ENCODE peak calls at places on chromosomes 5 and 9, in nine cellular contexts. X is PC-3; J is tibial nerve; D is SK-N-SH; S is IMR-90; U is stomach; B is endothelial cell of umbilical vein; C is prostate gland; A is CD4-positive, alpha-beta memory T cell. I is an unnamed sample. For H3K4me1 and H3K27me3, the result is how much of the 10 kb centered on the place peaks cover.

GRCh38 chr9:113349434-113350337 is at the start of gene BSPRY:
- DNase-seq in X (peak), J (no peak), D (peak), S (no peak), U (peak), B (no peak), C (no peak), A (peak), I (no peak)

GRCh38 chr9:26530841-26531240 is 361.8 kb downstream of the CAAP1 start:
- DNase-seq in X (no peak), J (no peak), D (no peak), S (no peak), U (no peak), B (no peak), C (no peak), A (no peak), I (no peak)

GRCh38 chr5:116578676-116579075 is 4.1 kb upstream of the SEMA6A start:
- DNase-seq in X (no peak), J (no peak), D (no peak), S (no peak), U (no peak), B (no peak), C (no peak), A (no peak), I (no peak)

GRCh38 chr5:168976311-168976893 is 324.5 kb downstream of the SLIT3 start:
- DNase-seq in X (no peak), J (no peak), D (peak), S (no peak), U (no peak), B (no peak), C (no peak), A (no peak), I (no peak)

GRCh38 chr5:139392678-139393496 is 2.0 kb downstream of the PROB1 start:
- DNase-seq in X (peak), J (no peak), D (peak), S (no peak), U (peak), B (peak), C (peak), A (peak), I (peak)

GRCh38 chr5:164898705-164899104 is 1393.3 kb downstream of the MAT2B start:
- DNase-seq in X (no peak), J (no peak), D (no peak), S (no peak), U (no peak), B (no peak), C (no peak), A (no peak), I (no peak)

GRCh38 chr9:76302947-76303550 is 91.2 kb downstream of the RFK start:
- DNase-seq in X (peak), J (no peak), D (peak), S (peak), U (no peak), B (peak), C (no peak), A (peak), I (no peak)

GRCh38 chr5:65883461-65883860 is 42.9 kb upstream of the ERBIN start:
- DNase-seq in X (no peak), J (no peak), D (no peak), S (no peak), U (no peak), B (no peak), C (no peak), A (no peak), I (no peak)

GRCh38 chr5:9977070-9977469 is 272.6 kb downstream of the ATPSCKMT start:
- DNase-seq in X (no peak), J (no peak), D (no peak), S (no peak), U (no peak), B (no peak), C (no peak), A (no peak), I (no peak)

GRCh38 chr5:53173083-53173482 is 63.5 kb upstream of the MOCS2 start:
- DNase-seq in X (no peak), J (no peak), D (no peak), S (no peak), U (peak), B (no peak), C (no peak), A (no peak), I (no peak)

GRCh38 chr9:136051568-136052432 is 43.3 kb downstream of the NACC2 start:
- DNase-seq in X (peak), J (peak), D (peak), S (peak), U (peak), B (peak), C (peak), A (no peak), I (no peak)

GRCh38 chr5:34001231-34001935 is 6.5 kb downstream of the AMACR start:
- DNase-seq in X (peak), J (no peak), D (no peak), S (peak), U (peak), B (no peak), C (peak), A (no peak), I (no peak)

GRCh38 chr9:128094166-128094949 is 26.3 kb downstream of the SLC25A25 start:
- DNase-seq in X (peak), J (peak), D (peak), S (peak), U (peak), B (peak), C (peak), A (peak), I (peak)
- H3K4me3 ChIP-seq in X (peak), J (peak), D (peak), S (peak), U (no peak), B (peak), C (peak), A (no peak), I (no peak)

GRCh38 chr9:69195019-69195418 is 20.9 kb downstream of the TJP2 start:
- DNase-seq in X (no peak), J (no peak), D (no peak), S (no peak), U (no peak), B (no peak), C (no peak), A (no peak), I (no peak)
- H3K4me1 ChIP-seq in X (under half), J (under half), D (under half), S (under half), U (half or more), B (under half), C (under half), A (under half), I (under half)

GRCh38 chr5:160514866-160515265 is 93.2 kb downstream of the PTTG1 start:
- DNase-seq in X (no peak), J (no peak), D (no peak), S (no peak), U (no peak), B (no peak), C (no peak), A (no peak), I (no peak)
- H3K27me3 ChIP-seq in X (under half), J (under half), D (under half), S (under half), U (under half), B (under half), C (under half), A (under half), I (under half)

GRCh38 chr5:39273314-39273954 is 54.1 kb upstream of the FYB1 start:
- DNase-seq in X (no peak), J (no peak), D (no peak), S (no peak), U (no peak), B (no peak), C (no peak), A (peak), I (no peak)
- H3K4me3 ChIP-seq in X (no peak), J (no peak), D (no peak), S (no peak), U (no peak), B (no peak), C (no peak), A (no peak), I (no peak)

GRCh38 chr9:121682201-121682600 is 30.8 kb downstream of the DAB2IP start:
- DNase-seq in X (no peak), J (no peak), D (no peak), S (no peak), U (no peak), B (no peak), C (no peak), A (no peak), I (no peak)

GRCh38 chr9:121682926-121683485 is 31.6 kb downstream of the DAB2IP start:
- DNase-seq in X (no peak), J (no peak), D (no peak), S (no peak), U (no peak), B (no peak), C (no peak), A (no peak), I (no peak)

GRCh38 chr9:121680236-121680635 is 28.8 kb downstream of the DAB2IP start:
- DNase-seq in X (no peak), J (no peak), D (no peak), S (no peak), U (no peak), B (no peak), C (no peak), A (no peak), I (no peak)

GRCh38 chr9:121683652-121684051 is 32.2 kb downstream of the DAB2IP start:
- DNase-seq in X (no peak), J (no peak), D (no peak), S (no peak), U (no peak), B (no peak), C (no peak), A (no peak), I (no peak)

DNA sequence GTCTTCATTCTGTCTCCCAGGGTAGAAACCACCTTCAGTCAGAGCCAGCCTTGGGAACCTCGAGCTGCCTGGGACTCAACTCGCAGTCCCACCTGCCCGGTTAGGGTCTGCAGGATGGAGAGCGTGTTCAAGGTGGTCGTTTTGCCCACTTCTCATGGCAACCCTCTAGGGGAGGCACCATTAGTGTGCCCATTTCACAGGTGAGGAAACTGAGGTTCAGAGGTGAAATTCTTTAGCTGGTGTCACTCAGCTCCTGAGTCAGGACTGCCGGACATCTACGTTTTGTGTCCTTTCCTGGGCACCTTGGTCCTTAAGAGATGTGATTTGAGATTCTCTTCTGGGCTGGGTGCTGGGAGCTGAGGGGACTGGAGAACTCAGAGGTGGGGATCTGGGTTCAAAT is 30.0 kb downstream of the DAB2IP start:
- DNase-seq in X (no peak), J (no peak), D (no peak), S (no peak), U (no peak), B (no peak), C (no peak), A (no peak), I (no peak)
- H3K4me1 ChIP-seq in X (under half), J (under half), D (under half), S (under half), U (under half), B (under half), C (under half), A (under half), I (under half)